ENCODE peak calls at places on chromosome 14, in nine cellular contexts. Z is body of pancreas; T is heart right ventricle; D is CD8-positive, alpha-beta T cell; U is SK-N-SH; C is A549; W is cardiac muscle cell; J is heart left ventricle; E is astrocyte. O is an unnamed sample.

GRCh38 chr14:20412876-20413784 is at the start of gene TEP1:
- DNase-seq in E (peak; percentile 73), Z (peak; percentile 90), D (peak; percentile 74), U (peak; percentile 87), T (peak; percentile 89), C (peak; percentile 88), J (peak; percentile 94), W (peak; percentile 87), O (peak; percentile 88)

GRCh38 chr14:103334644-103335603 is 887 bp downstream of the EIF5 start:
- DNase-seq in T (peak; percentile 61), U (peak; percentile 82), J (peak; percentile 67), C (peak; percentile 37), E (peak; percentile 63), D (peak; percentile 60), Z (peak; percentile 85), W (peak; percentile 68), O (peak; percentile 78)

GRCh38 chr14:95609398-95609990 is 74.6 kb downstream of the GLRX5 start:
- DNase-seq in U (peak; percentile 63), E (no peak), C (peak; percentile 53), J (no peak), W (peak; percentile 33), T (no peak), D (no peak), Z (peak; percentile 70), O (peak; percentile 58)

GRCh38 chr14:103281496-103282231 is 52.4 kb upstream of the EIF5 start:
- DNase-seq in C (peak; percentile 70), E (peak; percentile 20), D (no peak), J (peak; percentile 58), Z (peak; percentile 45), W (peak; percentile 68), T (no peak), U (peak; percentile 79), O (peak; percentile 55)

GRCh38 chr14:84493779-84494178 is 1036.2 kb upstream of the FLRT2 start:
- DNase-seq in J (no peak), W (peak; percentile 5), T (no peak), D (no peak), E (peak; percentile 23), Z (no peak), U (no peak), C (no peak), O (no peak)

GRCh38 chr14:84421611-84422010 is 1108.3 kb upstream of the FLRT2 start:
- DNase-seq in C (no peak), W (peak; percentile 8), J (no peak), U (no peak), E (no peak), Z (no peak), D (no peak), T (no peak), O (no peak)

GRCh38 chr14:103548463-103549351 is 13.8 kb downstream of the BAG5 start:
- DNase-seq in J (no peak), W (no peak), E (no peak), U (peak; percentile 24), Z (no peak), T (no peak), C (no peak), D (no peak), O (no peak)

GRCh38 chr14:26863736-26864135 is 265.9 kb upstream of the NOVA1 start:
- DNase-seq in Z (no peak), D (no peak), U (no peak), E (peak; percentile 66), W (peak; percentile 60), T (no peak), C (no peak), J (no peak), O (no peak)

GRCh38 chr14:103204852-103205540 is 81.7 kb downstream of the TNFAIP2 start:
- DNase-seq in J (no peak), T (no peak), C (peak; percentile 81), W (no peak), E (peak; percentile 36), Z (no peak), U (no peak), D (no peak), O (peak; percentile 28)

GRCh38 chr14:81264011-81264410 is 43.3 kb upstream of the GTF2A1 start:
- DNase-seq in J (no peak), Z (no peak), U (no peak), T (no peak), E (no peak), C (no peak), D (no peak), W (no peak), O (no peak)

GRCh38 chr14:89491701-89492381 is 74.8 kb upstream of the FOXN3 start:
- DNase-seq in C (no peak), W (peak; percentile 59), T (no peak), D (no peak), U (no peak), Z (no peak), J (no peak), E (peak; percentile 55), O (no peak)

GRCh38 chr14:102645746-102646440 is 53.4 kb downstream of the RCOR1 start:
- DNase-seq in Z (no peak), U (no peak), T (no peak), W (peak; percentile 39), D (no peak), E (no peak), C (no peak), J (no peak), O (no peak)

GRCh38 chr14:23725980-23726746 is 90.0 kb downstream of the DHRS2 start:
- DNase-seq in D (no peak), Z (no peak), U (no peak), W (no peak), C (no peak), T (no peak), E (no peak), J (no peak), O (no peak)

GRCh38 chr14:23729720-23730387 is 93.7 kb downstream of the DHRS2 start:
- DNase-seq in C (peak; percentile 14), Z (no peak), J (no peak), T (no peak), W (no peak), D (no peak), U (peak; percentile 22), E (no peak), O (peak; percentile 17)

GRCh38 chr14:23728791-23729190 is 92.6 kb downstream of the DHRS2 start:
- DNase-seq in E (no peak), U (no peak), D (no peak), W (no peak), C (no peak), T (no peak), J (no peak), Z (no peak), O (no peak)

GRCh38 chr14:23725528-23725927 is 89.4 kb downstream of the DHRS2 start:
- DNase-seq in E (no peak), J (no peak), D (no peak), T (no peak), C (no peak), Z (no peak), U (no peak), W (no peak), O (no peak)

GRCh38 chr14:23727566-23728335 is 91.6 kb downstream of the DHRS2 start:
- DNase-seq in E (peak; percentile 8), T (no peak), U (peak; percentile 58), W (peak; percentile 37), D (no peak), J (no peak), C (peak; percentile 66), Z (peak; percentile 38), O (peak; percentile 73)
- TF ChIP-seq CTCF in E (peak; percentile 23), T (peak; percentile 39), U (peak; percentile 59), W (peak; percentile 22), D (no peak), J (peak; percentile 12), C (peak; percentile 71), Z (peak; percentile 37), O (peak; percentile 72)

GRCh38 chr14:36659010-36659821 is 2.4 kb upstream of the PAX9 start:
- DNase-seq in U (no peak), C (no peak), T (no peak), E (no peak), D (no peak), W (no peak), J (no peak), Z (no peak), O (no peak)

GRCh38 chr14:36659822-36660735 is 1.6 kb upstream of the PAX9 start:
- DNase-seq in Z (no peak), U (no peak), T (no peak), W (no peak), J (no peak), E (no peak), D (no peak), C (no peak), O (no peak)

GRCh38 chr14:36661506-36662257 is at the start of gene PAX9:
- DNase-seq in E (peak; percentile 44), T (no peak), J (peak; percentile 60), U (peak; percentile 78), C (peak; percentile 91), W (peak; percentile 69), D (no peak), Z (peak; percentile 91), O (peak; percentile 93)

GRCh38 chr14:36662258-36662542 is 540 bp downstream of the PAX9 start:
- DNase-seq in E (no peak), U (no peak), Z (no peak), W (no peak), T (no peak), J (no peak), C (no peak), D (no peak), O (no peak)

DNA sequence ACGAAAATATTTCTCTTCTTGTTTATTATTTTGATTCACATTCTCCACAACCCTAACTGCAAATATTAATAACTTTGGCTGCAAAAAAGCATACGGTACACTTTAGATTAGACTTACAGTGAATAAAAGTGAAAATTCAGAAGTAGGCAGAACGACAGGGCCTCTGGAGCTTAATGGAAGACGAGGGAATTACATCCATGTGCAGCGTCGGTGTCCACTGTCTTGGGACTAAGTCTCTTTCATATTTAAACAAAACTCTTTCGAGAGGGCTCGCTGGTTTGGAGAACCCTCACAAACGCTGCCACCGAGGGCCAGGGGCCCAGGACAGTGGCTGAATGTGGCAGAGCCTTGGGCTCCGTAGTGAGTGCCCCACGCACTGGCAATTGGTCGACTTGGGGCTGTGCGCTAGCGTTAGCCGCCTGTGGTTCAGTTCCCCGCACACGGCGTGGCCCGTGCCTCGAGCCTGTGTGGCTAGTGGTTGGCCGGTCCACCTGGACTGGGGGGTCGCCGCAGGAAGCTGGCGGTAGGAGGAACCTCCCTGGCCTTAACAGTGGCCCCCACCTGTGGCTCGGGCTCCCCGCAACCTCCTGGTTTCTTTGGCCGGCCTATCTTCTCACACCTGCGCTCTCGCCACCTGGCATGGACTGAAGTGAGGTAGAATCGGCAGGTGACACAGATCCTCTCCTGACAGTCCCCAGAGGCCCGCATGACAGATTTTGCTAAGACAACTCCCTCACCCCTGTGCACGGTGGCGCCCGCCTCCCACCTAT is 739 bp upstream of the PAX9 start:
- DNase-seq in T (no peak), E (no peak), J (no peak), Z (no peak), D (no peak), U (no peak), C (no peak), W (no peak), O (no peak)
- H3K4me3 ChIP-seq in T (peak overlapping the region; percentile 36), E (peak overlapping the region; percentile 50), J (no peak overlapping the region), Z (no peak overlapping the region), D (no peak overlapping the region), U (no peak overlapping the region), C (peak overlapping the region; percentile 66), W (peak overlapping the region; percentile 59), O (peak overlapping the region; percentile 64)

GRCh38 chr14:61704554-61704953 is 9.2 kb downstream of the HIF1A start:
- DNase-seq in Z (no peak), T (no peak), C (no peak), W (peak; percentile 63), D (no peak), E (no peak), J (no peak), U (no peak), O (no peak)
- H3K4me1 ChIP-seq in Z (peaks cover 33% of the 10 kb centered on the region), T (peaks cover 80% of the 10 kb centered on the region), C (peaks cover 68% of the 10 kb centered on the region), W (peaks cover 38% of the 10 kb centered on the region), D (peaks cover 46% of the 10 kb centered on the region), E (no peaks in the 10 kb centered on the region), J (peaks cover 8% of the 10 kb centered on the region), U (peaks cover 22% of the 10 kb centered on the region), O (no peaks in the 10 kb centered on the region)

GRCh38 chr14:23539867-23540469 is 11.6 kb downstream of the ZFHX2 start:
- DNase-seq in J (no peak), E (no peak), W (no peak), U (no peak), D (no peak), C (no peak), T (no peak), Z (no peak), O (no peak)
- TF ChIP-seq CTCF in J (no peak), E (no peak), W (no peak), U (no peak), D (no peak), C (no peak), T (peak; percentile 5), Z (no peak), O (no peak)

O was measured in Caco-2.